ENCODE peak calls at places on chromosomes 11 and 22, in eight cellular contexts. C is right atrium auricular region, G is brain microvascular endothelial cell, H is nephron progenitor cell, X is fibroblast of villous mesenchyme, R is MM.1S, D is endothelial cell, N is fibroblast of the aortic adventitia. A is an unnamed sample.

GRCh38 chr11:65362320-65362931 is 7.9 kb downstream of the TIGD3 start:
- DNase-seq in C (no peak), G (no peak), H (no peak), X (no peak), R (peak; percentile 87), D (no peak), N (no peak), A (no peak)

GRCh38 chr11:84384637-84385227 is 1098.6 kb upstream of the CCDC90B start:
- DNase-seq in C (peak; percentile 64), G (peak; percentile 69), H (peak; percentile 52), X (peak; percentile 32), R (peak; percentile 45), D (peak; percentile 50), N (peak; percentile 77), A (peak; percentile 56)

GRCh38 chr11:106624377-106624776 is 393.9 kb downstream of the GUCY1A2 start:
- DNase-seq in C (no peak), G (no peak), H (no peak), X (no peak), R (no peak), D (no peak), N (no peak), A (no peak)

GRCh38 chr11:102279641-102280170 is 37.6 kb upstream of the BIRC3 start:
- DNase-seq in C (no peak), G (peak; percentile 7), H (no peak), X (peak; percentile 58), R (peak; percentile 60), D (no peak), N (peak; percentile 70), A (no peak)

GRCh38 chr11:393219-394033 is 583 bp upstream of the PKP3 start:
- DNase-seq in C (no peak), G (peak; percentile 62), H (no peak), X (peak; percentile 70), R (no peak), D (no peak), N (peak; percentile 70), A (no peak)

GRCh38 chr11:81237139-81237538 is 1496.5 kb downstream of the FAM181B start:
- DNase-seq in C (no peak), G (peak; percentile 64), H (peak; percentile 4), X (peak; percentile 22), R (peak; percentile 70), D (peak; percentile 32), N (peak; percentile 9), A (no peak)

GRCh38 chr11:17388609-17389204 is at the start of gene KCNJ11:
- DNase-seq in C (no peak), G (no peak), H (peak; percentile 35), X (no peak), R (no peak), D (no peak), N (no peak), A (no peak)

GRCh38 chr22:19356708-19357269 is 65.3 kb upstream of the CLTCL1 start:
- DNase-seq in C (no peak), G (no peak), H (no peak), X (no peak), R (no peak), D (no peak), N (no peak), A (no peak)

GRCh38 chr11:67213251-67213650 is 53.0 kb upstream of the GRK2 start:
- DNase-seq in C (no peak), G (no peak), H (no peak), X (no peak), R (peak; percentile 38), D (no peak), N (no peak), A (no peak)

GRCh38 chr11:57302489-57302888 is 22.3 kb downstream of the TNKS1BP1 start:
- DNase-seq in C (no peak), G (no peak), H (no peak), X (no peak), R (no peak), D (no peak), N (no peak), A (no peak)

GRCh38 chr22:44363214-44363979 is 50.6 kb upstream of the SHISAL1 start:
- DNase-seq in C (peak; percentile 98), G (peak; percentile 92), H (no peak), X (peak; percentile 98), R (no peak), D (no peak), N (peak; percentile 99), A (peak; percentile 11)

GRCh38 chr11:130315354-130315970 is 745 bp upstream of the ZBTB44 start:
- DNase-seq in C (no peak), G (no peak), H (peak; percentile 16), X (no peak), R (peak; percentile 81), D (peak; percentile 31), N (no peak), A (peak; percentile 32)

GRCh38 chr11:118437046-118437735 is 899 bp downstream of the KMT2A start:
- DNase-seq in C (no peak), G (no peak), H (peak; percentile 54), X (peak; percentile 43), R (peak; percentile 12), D (peak; percentile 37), N (peak; percentile 19), A (peak; percentile 70)

DNA sequence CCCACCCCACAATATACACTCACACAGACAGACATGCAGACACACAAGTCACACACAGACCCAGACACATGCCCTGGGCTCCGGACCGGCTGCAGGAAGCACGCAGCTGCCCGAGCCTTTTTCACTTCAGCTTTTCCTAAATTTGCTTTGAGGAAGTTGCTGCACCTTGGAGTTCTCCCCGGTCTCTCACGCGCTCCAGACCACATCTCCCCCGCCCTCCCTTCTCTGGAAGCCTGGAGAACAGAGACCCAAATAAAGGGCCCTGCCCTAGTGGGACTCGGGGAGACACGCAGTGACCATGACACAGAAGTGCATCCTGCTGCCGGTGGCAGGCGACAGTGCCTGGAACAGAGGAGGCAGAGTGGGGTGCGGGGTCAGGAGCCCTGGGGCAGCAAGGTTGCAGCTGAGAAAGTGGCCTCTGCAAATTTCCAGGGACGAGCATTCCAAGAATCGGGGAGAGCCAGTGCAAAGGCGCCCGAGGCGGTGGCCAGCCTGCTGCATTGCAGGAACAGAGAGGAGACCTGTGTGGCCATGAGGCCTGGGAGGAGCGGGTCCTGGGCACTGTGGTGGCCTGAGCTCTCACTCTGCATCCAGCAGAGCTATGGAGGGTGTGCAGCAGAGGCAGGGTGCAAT is 19.1 kb downstream of the RPL3 start:
- DNase-seq in C (peak; percentile 77), G (no peak), H (no peak), X (no peak), R (no peak), D (no peak), N (no peak), A (peak; percentile 44)
- TF ChIP-seq CTCF in C (no peak), G (no peak), H (no peak), X (no peak), R (no peak), D (no peak), N (peak; percentile 16), A (no peak)

GRCh38 chr22:46595545-46595944 is 24.6 kb upstream of the GRAMD4 start:
- DNase-seq in C (no peak), G (no peak), H (no peak), X (no peak), R (no peak), D (no peak), N (no peak), A (no peak)

GRCh38 chr22:46596032-46596441 is 24.1 kb upstream of the GRAMD4 start:
- DNase-seq in C (peak; percentile 88), G (no peak), H (no peak), X (no peak), R (no peak), D (no peak), N (no peak), A (no peak)

GRCh38 chr22:46594947-46595298 is 25.3 kb upstream of the GRAMD4 start:
- DNase-seq in C (no peak), G (no peak), H (no peak), X (no peak), R (no peak), D (no peak), N (no peak), A (no peak)

GRCh38 chr22:46598224-46598623 is 22.0 kb upstream of the GRAMD4 start:
- DNase-seq in C (no peak), G (no peak), H (no peak), X (no peak), R (no peak), D (no peak), N (no peak), A (no peak)

GRCh38 chr22:46596819-46597218 is 23.4 kb upstream of the GRAMD4 start:
- DNase-seq in C (no peak), G (no peak), H (no peak), X (no peak), R (no peak), D (no peak), N (no peak), A (no peak)
- TF ChIP-seq CTCF in C (no peak), G (no peak), H (no peak), X (no peak), R (no peak), D (no peak), N (no peak), A (no peak)

DNA sequence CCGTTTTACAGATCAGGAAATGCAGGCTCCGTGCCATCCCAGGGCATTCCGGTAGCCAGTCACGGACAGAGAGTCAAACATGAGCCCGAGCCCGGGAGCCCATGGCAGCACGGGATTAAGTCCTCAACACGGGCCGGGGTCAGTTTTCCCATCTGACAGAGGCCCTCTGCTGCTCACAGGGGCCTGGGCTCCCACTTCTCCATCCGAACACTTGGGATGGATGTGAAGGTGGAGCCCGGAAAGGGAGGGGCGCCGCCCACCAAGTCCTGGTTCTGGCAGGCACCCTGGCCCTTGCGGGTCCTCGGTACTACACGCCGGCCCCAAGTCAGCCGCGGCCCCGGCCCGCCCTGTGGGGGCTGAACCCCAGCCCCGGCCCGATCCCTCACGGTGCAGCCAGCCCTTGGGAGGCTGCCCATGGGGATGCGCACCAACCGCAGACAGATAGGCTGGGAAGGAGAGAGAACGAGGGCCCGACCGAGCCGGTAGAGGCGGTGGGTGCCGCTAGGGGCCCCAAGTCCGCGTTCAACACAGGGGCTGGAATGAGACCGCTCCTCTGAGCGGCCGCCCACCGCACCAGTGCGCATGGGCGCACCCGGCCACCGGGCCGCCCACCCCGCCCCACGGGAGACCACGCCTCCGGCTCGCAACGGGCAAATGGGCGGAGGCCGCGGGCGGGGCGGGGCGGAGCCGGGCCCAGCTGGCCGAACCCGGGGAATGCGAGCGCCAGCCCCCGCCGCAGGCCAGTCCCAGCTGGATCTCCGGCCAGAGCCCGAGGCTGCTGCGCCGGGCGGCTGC is at the start of gene CAPN5:
- DNase-seq in C (peak; percentile 89), G (peak; percentile 89), H (peak; percentile 98), X (peak; percentile 92), R (peak; percentile 88), D (peak; percentile 97), N (peak; percentile 89), A (peak; percentile 98)
- TF ChIP-seq CTCF in C (peak; percentile 16), G (peak; percentile 61), H (peak; percentile 37), X (peak; percentile 40), R (peak; percentile 31), D (peak; percentile 42), N (peak; percentile 48), A (peak; percentile 23)

GRCh38 chr22:22584722-22585121 is 25.7 kb upstream of the PRAME start:
- DNase-seq in C (no peak), G (no peak), H (no peak), X (no peak), R (no peak), D (no peak), N (no peak), A (no peak)
- TF ChIP-seq CTCF in C (no peak), G (no peak), H (no peak), X (no peak), R (no peak), D (no peak), N (no peak), A (no peak)

GRCh38 chr11:133830931-133831907 is 14.1 kb downstream of the SPATA19 start:
- DNase-seq in C (no peak), G (no peak), H (no peak), X (no peak), R (no peak), D (no peak), N (no peak), A (peak; percentile 52)
- TF ChIP-seq CTCF in C (no peak), G (peak; percentile 16), H (peak; percentile 42), X (no peak), R (no peak), D (peak; percentile 64), N (no peak), A (peak; percentile 75)

GRCh38 chr11:103659138-103659734 is 377.2 kb upstream of the DDI1 start:
- DNase-seq in C (no peak), G (no peak), H (no peak), X (peak; percentile 38), R (no peak), D (peak; percentile 35), N (no peak), A (no peak)
- TF ChIP-seq CTCF in C (no peak), G (peak; percentile 69), H (peak; percentile 28), X (peak; percentile 66), R (no peak), D (peak; percentile 63), N (peak; percentile 26), A (peak; percentile 65)